ENCODE peak calls at places on chromosome 4, in seven cellular contexts. I is HFF-Myc, V is sigmoid colon, D is foreskin fibroblast, Z is fibroblast of lung, U is lower lobe of right lung, J is Calu3. K is an unnamed sample.

GRCh38 chr4:992297-993110 is 700 bp downstream of the SLC26A1 start:
- DNase-seq in V (no peak), D (no peak), J (peak), U (peak), Z (no peak), I (no peak), K (no peak)

GRCh38 chr4:1250527-1250812 is 1.5 kb upstream of the CTBP1 start:
- DNase-seq in J (no peak), Z (no peak), D (no peak), U (no peak), V (no peak), I (no peak), K (no peak)

GRCh38 chr4:126794363-126794762 is 838.4 kb upstream of the INTU start:
- DNase-seq in V (no peak), U (no peak), Z (peak), I (no peak), D (peak), J (no peak), K (no peak)

GRCh38 chr4:168496834-168497233 is at the start of gene PALLD:
- DNase-seq in D (peak), U (peak), Z (peak), I (no peak), V (no peak), J (no peak), K (no peak)

GRCh38 chr4:25031077-25031606 is 396 bp upstream of the LGI2 start:
- DNase-seq in J (peak), D (peak), Z (peak), V (peak), U (no peak), I (no peak), K (no peak)

GRCh38 chr4:145438298-145438697 is 43.4 kb upstream of the SMAD1 start:
- DNase-seq in U (no peak), D (no peak), J (no peak), I (no peak), V (no peak), Z (no peak), K (no peak)

GRCh38 chr4:5619913-5620625 is 88.3 kb downstream of the EVC2 start:
- DNase-seq in U (no peak), I (no peak), D (peak), V (no peak), J (no peak), Z (no peak), K (no peak)

GRCh38 chr4:137443031-137443800 is 89.1 kb downstream of the PCDH18 start:
- DNase-seq in Z (no peak), J (no peak), I (no peak), D (no peak), V (no peak), U (no peak), K (no peak)

GRCh38 chr4:128285085-128286023 is 2.3 kb downstream of the PGRMC2 start:
- DNase-seq in D (peak), Z (peak), I (no peak), V (no peak), J (no peak), U (no peak), K (no peak)

GRCh38 chr4:174273960-174274359 is 9.5 kb downstream of the FBXO8 start:
- DNase-seq in U (no peak), D (no peak), I (no peak), V (no peak), Z (no peak), J (no peak), K (no peak)

GRCh38 chr4:24966076-24966475 is 53.2 kb upstream of the CCDC149 start:
- DNase-seq in U (no peak), D (no peak), V (no peak), J (no peak), I (no peak), Z (no peak), K (no peak)

GRCh38 chr4:115671581-115671980 is 558.2 kb upstream of the NDST4 start:
- DNase-seq in U (no peak), Z (no peak), I (no peak), J (no peak), D (no peak), V (no peak), K (no peak)

GRCh38 chr4:100041646-100042045 is 91.6 kb upstream of the H2AZ1 start:
- DNase-seq in J (peak), D (peak), V (no peak), I (no peak), U (no peak), Z (no peak), K (no peak)

DNA sequence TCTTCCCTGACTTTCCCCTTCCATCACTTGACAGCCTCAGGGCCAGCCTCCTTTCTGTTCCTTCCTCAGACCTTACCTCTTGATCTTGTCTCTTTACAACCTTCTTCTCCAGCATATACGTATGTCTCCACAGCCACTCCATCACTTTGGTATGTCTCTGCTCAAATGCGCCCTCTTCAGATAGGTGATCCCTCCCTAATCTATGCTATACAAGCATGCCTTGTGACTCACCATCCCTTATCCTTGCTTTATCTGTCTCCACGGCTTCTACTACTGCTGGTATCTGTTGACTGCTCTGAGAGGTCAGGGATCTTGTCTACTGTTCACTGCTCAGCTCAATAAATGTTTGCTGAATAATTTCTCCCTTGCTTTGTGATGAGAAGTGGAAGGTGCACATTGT is 9.0 kb downstream of the ARAP2 start:
- DNase-seq in D (no peak), V (no peak), J (peak), Z (no peak), U (no peak), I (no peak), K (no peak)
- TF ChIP-seq CTCF in D (no peak), V (no peak), J (no peak), Z (no peak), U (no peak), I (no peak), K (no peak)

GRCh38 chr4:47526281-47526680 is 41.2 kb downstream of the ATP10D start:
- DNase-seq in Z (peak), D (peak), I (no peak), J (no peak), U (no peak), V (no peak), K (no peak)

GRCh38 chr4:47531954-47532321 is 46.9 kb downstream of the ATP10D start:
- DNase-seq in Z (no peak), J (no peak), U (no peak), V (no peak), D (no peak), I (no peak), K (no peak)

GRCh38 chr4:47531241-47531953 is 46.3 kb downstream of the ATP10D start:
- DNase-seq in D (peak), U (no peak), I (peak), J (no peak), V (no peak), Z (peak), K (peak)

GRCh38 chr4:47530801-47531200 is 45.7 kb downstream of the ATP10D start:
- DNase-seq in V (no peak), J (no peak), Z (no peak), D (no peak), U (no peak), I (no peak), K (no peak)

GRCh38 chr4:47528651-47529050 is 43.6 kb downstream of the ATP10D start:
- DNase-seq in U (no peak), Z (peak), I (no peak), D (peak), V (no peak), J (no peak), K (no peak)
- TF ChIP-seq CTCF in U (no peak), Z (no peak), I (no peak), D (no peak), V (no peak), J (no peak), K (no peak)

GRCh38 chr4:55819634-55820033 is at the start of gene EXOC1L:
- DNase-seq in V (no peak), Z (peak), I (no peak), U (no peak), D (peak), J (no peak), K (no peak)
- TF ChIP-seq CTCF in V (no peak), Z (no peak), I (no peak), U (no peak), D (no peak), J (no peak), K (no peak)

GRCh38 chr4:88441696-88442095 is 15.2 kb upstream of the HERC5 start:
- DNase-seq in J (no peak), U (no peak), D (no peak), Z (no peak), V (no peak), I (no peak), K (no peak)

GRCh38 chr4:88443486-88443885 is 13.4 kb upstream of the HERC5 start:
- DNase-seq in D (no peak), J (no peak), I (no peak), V (no peak), Z (no peak), U (no peak), K (no peak)

GRCh38 chr4:88442636-88443260 is 14.2 kb upstream of the HERC5 start:
- DNase-seq in V (no peak), D (no peak), I (no peak), Z (no peak), U (no peak), J (no peak), K (no peak)

GRCh38 chr4:88440146-88440545 is 16.8 kb upstream of the HERC5 start:
- DNase-seq in Z (no peak), U (no peak), V (no peak), J (no peak), D (no peak), I (no peak), K (no peak)

GRCh38 chr4:88439161-88439760 is 17.7 kb upstream of the HERC5 start:
- DNase-seq in Z (no peak), J (no peak), V (no peak), D (peak), I (no peak), U (no peak), K (no peak)
- TF ChIP-seq CTCF in Z (no peak), J (no peak), V (no peak), D (no peak), I (no peak), U (no peak), K (no peak)

GRCh38 chr4:7295917-7296660 is 103.8 kb downstream of the SORCS2 start:
- DNase-seq in J (peak), Z (peak), D (peak), U (no peak), I (no peak), V (no peak), K (no peak)
- TF ChIP-seq CTCF in J (peak), Z (peak), D (peak), U (peak), I (peak), V (peak), K (no peak)

DNA sequence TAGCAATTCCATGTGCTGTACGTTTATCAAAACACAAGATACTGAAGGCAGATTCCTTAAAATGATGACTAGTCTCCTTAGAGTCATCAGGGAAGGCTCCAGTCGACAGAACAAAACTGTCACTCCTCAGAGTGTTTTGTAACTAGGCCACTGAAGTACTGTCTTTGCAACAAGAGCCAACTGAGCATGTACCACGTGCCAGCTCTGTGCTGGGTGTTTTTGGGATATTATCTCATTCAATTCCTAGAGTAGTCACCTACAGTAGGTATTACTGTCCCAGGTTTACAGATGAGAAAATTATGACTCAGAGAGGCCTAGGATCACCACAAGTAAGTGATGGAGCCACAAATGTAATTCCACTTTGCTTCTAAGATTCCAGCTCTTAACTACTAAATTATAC is 18.3 kb upstream of the NUP54 start:
- DNase-seq in V (no peak), J (no peak), D (no peak), I (no peak), U (no peak), Z (no peak), K (no peak)
- TF ChIP-seq CTCF in V (no peak), J (no peak), D (no peak), I (no peak), U (no peak), Z (no peak), K (no peak)

GRCh38 chr4:93870876-93871458 is 42.4 kb downstream of the ATOH1 start:
- DNase-seq in I (no peak), U (no peak), J (no peak), D (no peak), Z (no peak), V (no peak), K (no peak)

GRCh38 chr4:93867416-93868001 is 39.0 kb downstream of the ATOH1 start:
- DNase-seq in V (no peak), I (no peak), D (no peak), U (no peak), Z (no peak), J (no peak), K (no peak)

GRCh38 chr4:93865650-93866049 is 37.1 kb downstream of the ATOH1 start:
- DNase-seq in J (no peak), V (no peak), U (no peak), I (no peak), Z (no peak), D (no peak), K (no peak)
- TF ChIP-seq CTCF in J (no peak), V (no peak), U (no peak), I (no peak), Z (no peak), D (no peak), K (no peak)

GRCh38 chr4:82380344-82380743 is 6.6 kb upstream of the HNRNPD start:
- DNase-seq in U (no peak), J (peak), Z (no peak), D (no peak), V (no peak), I (no peak), K (no peak)
- TF ChIP-seq CTCF in U (no peak), J (no peak), Z (no peak), D (no peak), V (no peak), I (no peak), K (no peak)